ENCODE peak calls at places on chromosome 7, in seven cellular contexts. One of them, this sample, is unnamed.

GRCh38 chr7:30986331-30986730 is 22.6 kb downstream of the GHRHR start:
- DNase-seq in KBM-7: no peak
- DNase-seq in hepatic stellate cell: no peak
- DNase-seq in posterior cingulate gyrus: no peak
- DNase-seq in nucleus accumbens: no peak
- DNase-seq in SJCRH30: no peak
- DNase-seq in GM04504: no peak
- DNase-seq in this sample: no peak

GRCh38 chr7:134651991-134652390 is 5.3 kb downstream of the BPGM start:
- DNase-seq in KBM-7: no peak
- DNase-seq in GM04504: no peak
- DNase-seq in posterior cingulate gyrus: no peak
- DNase-seq in SJCRH30: no peak
- DNase-seq in hepatic stellate cell: no peak
- DNase-seq in nucleus accumbens: no peak
- DNase-seq in this sample: no peak

GRCh38 chr7:20576166-20576660 is 39.3 kb upstream of the ABCB5 start:
- DNase-seq in posterior cingulate gyrus: no peak
- DNase-seq in SJCRH30: no peak
- DNase-seq in KBM-7: no peak
- DNase-seq in hepatic stellate cell: no peak
- DNase-seq in GM04504: no peak
- DNase-seq in nucleus accumbens: no peak
- DNase-seq in this sample: no peak

GRCh38 chr7:1809070-1809469 is 139.0 kb downstream of the ELFN1 start:
- DNase-seq in GM04504: no peak
- DNase-seq in KBM-7: no peak
- DNase-seq in SJCRH30: no peak
- DNase-seq in nucleus accumbens: no peak
- DNase-seq in hepatic stellate cell: no peak
- DNase-seq in posterior cingulate gyrus: no peak
- DNase-seq in this sample: no peak

GRCh38 chr7:35605760-35606159 is 89.2 kb downstream of the HERPUD2 start:
- DNase-seq in nucleus accumbens: no peak
- DNase-seq in posterior cingulate gyrus: no peak
- DNase-seq in SJCRH30: no peak
- DNase-seq in KBM-7: no peak
- DNase-seq in GM04504: peak
- DNase-seq in hepatic stellate cell: peak
- DNase-seq in this sample: no peak

GRCh38 chr7:155913719-155914118 is 101.5 kb upstream of the SHH start:
- DNase-seq in hepatic stellate cell: no peak
- DNase-seq in GM04504: no peak
- DNase-seq in nucleus accumbens: no peak
- DNase-seq in posterior cingulate gyrus: no peak
- DNase-seq in SJCRH30: no peak
- DNase-seq in KBM-7: no peak
- DNase-seq in this sample: no peak

GRCh38 chr7:76383089-76383944 is 24.5 kb upstream of the YWHAG start:
- DNase-seq in KBM-7: peak
- DNase-seq in posterior cingulate gyrus: no peak
- DNase-seq in nucleus accumbens: no peak
- DNase-seq in GM04504: no peak
- DNase-seq in hepatic stellate cell: no peak
- DNase-seq in SJCRH30: peak
- DNase-seq in this sample: no peak

GRCh38 chr7:155296788-155297516 is 726 bp upstream of the INSIG1 start:
- DNase-seq in KBM-7: peak
- DNase-seq in hepatic stellate cell: peak
- DNase-seq in posterior cingulate gyrus: peak
- DNase-seq in nucleus accumbens: no peak
- DNase-seq in SJCRH30: peak
- DNase-seq in GM04504: peak
- DNase-seq in this sample: no peak

GRCh38 chr7:117871778-117872538 is 1.3 kb downstream of the CTTNBP2 start:
- DNase-seq in nucleus accumbens: peak
- DNase-seq in KBM-7: peak
- DNase-seq in GM04504: no peak
- DNase-seq in SJCRH30: no peak
- DNase-seq in posterior cingulate gyrus: peak
- DNase-seq in hepatic stellate cell: peak
- DNase-seq in this sample: peak

GRCh38 chr7:51606601-51607154 is 290.1 kb upstream of the COBL start:
- DNase-seq in hepatic stellate cell: no peak
- DNase-seq in nucleus accumbens: no peak
- DNase-seq in GM04504: no peak
- DNase-seq in posterior cingulate gyrus: no peak
- DNase-seq in SJCRH30: no peak
- DNase-seq in KBM-7: no peak
- DNase-seq in this sample: no peak

GRCh38 chr7:1086588-1087461 is 1.1 kb upstream of the GPER1 start:
- DNase-seq in hepatic stellate cell: peak
- DNase-seq in SJCRH30: peak
- DNase-seq in GM04504: peak
- DNase-seq in KBM-7: peak
- DNase-seq in posterior cingulate gyrus: peak
- DNase-seq in nucleus accumbens: peak
- DNase-seq in this sample: no peak

GRCh38 chr7:45183711-45184210 is 26.2 kb downstream of the RAMP3 start:
- DNase-seq in KBM-7: no peak
- DNase-seq in hepatic stellate cell: no peak
- DNase-seq in SJCRH30: no peak
- DNase-seq in posterior cingulate gyrus: peak
- DNase-seq in nucleus accumbens: no peak
- DNase-seq in GM04504: no peak
- DNase-seq in this sample: no peak

GRCh38 chr7:64876792-64877713 is 26.0 kb upstream of the ZNF273 start:
- DNase-seq in posterior cingulate gyrus: peak
- DNase-seq in GM04504: no peak
- DNase-seq in nucleus accumbens: peak
- DNase-seq in hepatic stellate cell: peak
- DNase-seq in SJCRH30: no peak
- DNase-seq in KBM-7: no peak
- DNase-seq in this sample: peak

GRCh38 chr7:68789597-68789996 is 808.7 kb upstream of the AUTS2 start:
- DNase-seq in hepatic stellate cell: no peak
- DNase-seq in posterior cingulate gyrus: no peak
- DNase-seq in nucleus accumbens: no peak
- DNase-seq in KBM-7: no peak
- DNase-seq in GM04504: no peak
- DNase-seq in SJCRH30: no peak
- DNase-seq in this sample: no peak

This sample was measured in occipital lobe.